ENCODE peak calls at places on chromosomes 1 and 21, in five cellular contexts. C is H9, I is trophoblast cell, L is IMR-90, O is neuronal stem cell. Z is an unnamed sample. For H3K9me3, the result is how much of the 10 kb centered on the place peaks cover.

GRCh38 chr1:161207173-161207572 is 5.0 kb downstream of the NDUFS2 start:
- DNase-seq in C (no peak), I (no peak), L (peak), O (no peak), Z (peak)

GRCh38 chr21:34669149-34669879 is 520 bp downstream of the CLIC6 start:
- DNase-seq in C (no peak), I (no peak), L (no peak), O (peak), Z (no peak)

GRCh38 chr1:47984175-47984789 is 12.9 kb downstream of the TRABD2B start:
- DNase-seq in C (peak), I (no peak), L (no peak), O (no peak), Z (no peak)

GRCh38 chr1:66258404-66259105 is 275.4 kb upstream of the SGIP1 start:
- DNase-seq in C (no peak), I (no peak), L (peak), O (peak), Z (peak)

GRCh38 chr21:29376556-29376955 is 77.8 kb downstream of the BACH1 start:
- DNase-seq in C (peak), I (peak), L (no peak), O (no peak), Z (peak)

GRCh38 chr1:172002725-172003345 is 161.5 kb downstream of the DNM3 start:
- DNase-seq in C (no peak), I (peak), L (peak), O (peak), Z (peak)

GRCh38 chr1:216686860-216687545 is 36.2 kb downstream of the ESRRG start:
- DNase-seq in C (peak), I (no peak), L (peak), O (peak), Z (peak)

GRCh38 chr21:25925936-25926335 is 191.2 kb downstream of the GABPA start:
- DNase-seq in C (no peak), I (no peak), L (peak), O (no peak), Z (peak)

GRCh38 chr21:33380483-33380998 is 22.7 kb upstream of the IFNGR2 start:
- DNase-seq in C (peak), I (peak), L (peak), O (no peak), Z (peak)

GRCh38 chr21:41228492-41228891 is 60.5 kb downstream of the BACE2 start:
- DNase-seq in C (no peak), I (no peak), L (no peak), O (no peak), Z (no peak)

GRCh38 chr1:119878171-119878570 is 18.1 kb downstream of the ADAM30 start:
- DNase-seq in C (no peak), I (no peak), L (no peak), O (no peak), Z (no peak)

GRCh38 chr1:184222561-184223157 is 164.2 kb upstream of the C1orf21 start:
- DNase-seq in C (peak), I (peak), L (peak), O (no peak), Z (peak)

GRCh38 chr1:206944703-206945102 is 1.6 kb downstream of the PIGR start:
- DNase-seq in C (no peak), I (no peak), L (no peak), O (no peak), Z (no peak)

GRCh38 chr1:24289937-24290595 is 29.1 kb upstream of the GRHL3 start:
- DNase-seq in C (no peak), I (no peak), L (peak), O (no peak), Z (peak)

GRCh38 chr1:109307363-109308021 is 681 bp upstream of the MYBPHL start:
- DNase-seq in C (no peak), I (no peak), L (no peak), O (peak), Z (peak)

GRCh38 chr1:7301346-7301993 is 469.6 kb upstream of the VAMP3 start:
- DNase-seq in C (no peak), I (no peak), L (peak), O (no peak), Z (no peak)

GRCh38 chr1:37776946-37777516 is 12.1 kb upstream of the EPHA10 start:
- DNase-seq in C (no peak), I (no peak), L (no peak), O (no peak), Z (no peak)

GRCh38 chr1:245475116-245475515 is 320.3 kb downstream of the KIF26B start:
- DNase-seq in C (no peak), I (peak), L (peak), O (no peak), Z (peak)

GRCh38 chr1:90763930-90764329 is 46.8 kb upstream of the BARHL2 start:
- DNase-seq in C (no peak), I (no peak), L (no peak), O (no peak), Z (no peak)

GRCh38 chr1:162857850-162858249 is 3.1 kb downstream of the CCDC190 start:
- DNase-seq in C (no peak), I (no peak), L (peak), O (no peak), Z (no peak)

DNA sequence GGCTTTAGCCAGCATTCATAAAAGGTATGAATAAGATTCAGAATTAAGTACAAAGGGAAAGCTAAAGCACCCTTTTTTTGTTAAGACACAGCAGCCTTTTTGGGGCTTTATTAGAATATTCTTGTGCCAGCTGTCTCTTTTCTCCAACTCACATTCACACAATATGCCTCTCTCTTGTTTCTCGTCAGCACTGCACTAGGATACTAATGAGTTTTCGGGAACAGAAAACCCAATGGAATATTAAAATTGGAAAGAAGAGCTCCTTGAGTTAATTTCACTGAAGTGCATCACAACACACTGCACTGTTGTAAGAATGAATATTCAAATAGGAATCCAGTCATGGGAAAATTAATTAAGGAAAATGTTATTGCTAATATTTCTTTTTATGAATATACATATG is 410.4 kb upstream of the BEND5 start:
- DNase-seq in C (no peak), I (no peak), L (no peak), O (no peak), Z (no peak)
- H3K9me3 ChIP-seq in C (under half), I (under half), L (under half), O (under half), Z (under half)

DNA sequence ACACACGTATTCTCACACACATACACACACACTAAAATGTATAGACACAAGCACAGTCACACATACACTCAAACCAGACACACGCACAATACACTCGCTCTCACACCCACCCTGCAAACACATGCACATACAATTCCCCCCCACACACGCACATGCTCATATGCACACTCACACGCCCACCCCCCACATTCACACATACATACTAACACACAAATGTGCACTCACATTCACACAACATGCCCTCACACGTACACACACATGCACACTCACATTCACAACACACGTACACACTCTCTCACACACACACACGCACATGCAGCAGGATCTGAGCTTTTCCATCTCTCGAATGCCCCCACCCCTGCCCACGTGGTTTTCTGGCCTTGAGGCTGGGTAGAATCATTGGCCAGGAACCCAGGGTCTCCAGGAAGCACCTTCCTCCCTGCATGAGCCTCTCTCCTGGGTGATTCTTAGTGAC is 589.7 kb downstream of the PTPRU start:
- DNase-seq in C (no peak), I (no peak), L (no peak), O (no peak), Z (no peak)
- H2AK5ac ChIP-seq in C (no peak), I (no peak), L (no peak), O (peak), Z (no peak)

DNA sequence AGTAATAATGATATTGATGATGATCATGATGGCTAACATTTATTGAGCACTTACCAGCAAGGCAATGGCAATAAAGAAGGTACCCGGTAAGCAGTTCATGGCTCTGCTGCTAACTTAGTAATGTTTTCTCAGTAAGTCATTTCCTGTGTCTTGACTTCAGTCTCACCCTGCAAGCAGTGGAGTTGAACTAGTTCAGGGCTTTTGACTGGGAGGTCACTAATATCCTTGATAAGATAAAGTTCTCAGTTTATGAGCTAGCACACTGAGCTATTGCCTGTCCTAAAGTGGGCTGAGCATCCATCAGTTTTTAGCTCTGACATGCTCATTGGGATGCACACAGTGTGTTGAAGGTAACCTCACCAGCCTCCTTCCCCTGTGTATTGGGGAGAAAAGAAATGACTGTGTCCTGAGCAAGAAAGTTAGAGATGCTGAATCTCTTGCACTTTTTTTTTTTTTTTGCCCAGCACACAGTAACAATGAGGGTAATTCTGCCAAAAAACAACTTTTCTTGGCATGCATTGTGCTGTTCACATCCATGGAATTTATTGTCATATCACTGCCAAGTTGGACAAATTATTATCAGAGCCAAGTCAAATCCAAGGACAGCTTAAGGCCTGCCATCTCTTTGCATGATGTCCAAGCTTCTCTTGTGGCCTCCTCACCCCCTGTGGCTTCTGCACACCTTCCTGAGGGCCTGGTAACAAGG is 55.5 kb upstream of the GADD45A start:
- DNase-seq in C (no peak), I (no peak), L (no peak), O (no peak), Z (no peak)
- H3K4ac ChIP-seq in C (no peak), I (no peak), L (no peak), O (no peak), Z (no peak)

DNA sequence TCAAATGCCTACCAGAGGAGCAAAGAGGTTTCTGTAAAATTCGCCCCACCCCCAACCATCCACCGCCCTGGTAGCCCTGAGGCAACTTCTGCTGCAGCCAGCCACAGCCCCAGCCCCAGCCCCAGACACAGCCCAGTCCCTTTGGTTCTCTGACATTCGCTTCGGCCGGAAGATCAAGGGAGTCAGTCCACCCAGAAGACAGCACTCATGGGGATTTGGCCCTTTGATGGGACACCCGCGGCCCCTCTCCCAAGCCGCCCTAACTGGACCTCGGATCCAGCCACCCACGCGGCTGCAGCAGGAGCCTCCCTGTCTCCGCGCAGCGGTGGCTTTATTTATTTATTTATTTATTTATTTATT is 3881.0 kb downstream of the SRGAP2C start:
- DNase-seq in C (no peak), I (no peak), L (no peak), O (no peak), Z (no peak)
- H3K9me3 ChIP-seq in C (half or more), I (under half), L (under half), O (under half), Z (under half)

GRCh38 chr1:15382601-15383518 is 26.8 kb upstream of the EFHD2 start:
- DNase-seq in C (no peak), I (no peak), L (no peak), O (no peak), Z (no peak)
- H2AK5ac ChIP-seq in C (no peak), I (no peak), L (no peak), O (no peak), Z (no peak)

GRCh38 chr1:36320767-36321118 is 2.7 kb downstream of the EVA1B start:
- DNase-seq in C (no peak), I (no peak), L (no peak), O (no peak), Z (no peak)
- H3K4ac ChIP-seq in C (no peak), I (no peak), L (peak), O (no peak), Z (peak)

GRCh38 chr1:174326278-174326677 is 121.5 kb upstream of the GPR52 start:
- DNase-seq in C (no peak), I (no peak), L (no peak), O (no peak), Z (no peak)

GRCh38 chr1:174324493-174324892 is 123.3 kb upstream of the GPR52 start:
- DNase-seq in C (no peak), I (no peak), L (no peak), O (no peak), Z (no peak)

GRCh38 chr1:174322202-174322862 is 125.4 kb upstream of the GPR52 start:
- DNase-seq in C (no peak), I (no peak), L (no peak), O (no peak), Z (no peak)

DNA sequence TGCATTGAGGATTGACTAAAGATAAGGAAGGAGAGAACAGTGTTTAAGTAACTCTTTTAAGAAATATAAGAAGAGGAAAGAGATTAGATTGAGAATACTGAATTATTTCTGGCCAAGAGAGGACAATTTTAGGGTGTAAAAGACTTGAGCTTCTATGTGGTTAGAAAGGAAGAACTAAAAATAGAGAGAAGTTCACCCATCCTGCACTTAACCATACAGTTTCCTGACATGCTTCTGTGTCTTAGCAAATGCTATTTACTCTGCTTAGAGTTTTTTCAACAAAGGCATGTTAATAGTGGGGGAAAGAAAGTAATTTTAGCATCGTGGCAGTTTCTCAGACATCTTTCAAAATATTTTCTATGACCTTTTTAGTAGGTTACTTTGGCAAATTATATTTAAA is 122.8 kb upstream of the GPR52 start:
- DNase-seq in C (no peak), I (no peak), L (no peak), O (no peak), Z (no peak)
- H3K9me3 ChIP-seq in C (under half), I (under half), L (under half), O (under half), Z (half or more)

GRCh38 chr1:43069481-43070050 is 102.5 kb downstream of the EBNA1BP2 start:
- DNase-seq in C (peak), I (no peak), L (no peak), O (no peak), Z (no peak)
- H2AK5ac ChIP-seq in C (no peak), I (peak), L (peak), O (peak), Z (peak)

DNA sequence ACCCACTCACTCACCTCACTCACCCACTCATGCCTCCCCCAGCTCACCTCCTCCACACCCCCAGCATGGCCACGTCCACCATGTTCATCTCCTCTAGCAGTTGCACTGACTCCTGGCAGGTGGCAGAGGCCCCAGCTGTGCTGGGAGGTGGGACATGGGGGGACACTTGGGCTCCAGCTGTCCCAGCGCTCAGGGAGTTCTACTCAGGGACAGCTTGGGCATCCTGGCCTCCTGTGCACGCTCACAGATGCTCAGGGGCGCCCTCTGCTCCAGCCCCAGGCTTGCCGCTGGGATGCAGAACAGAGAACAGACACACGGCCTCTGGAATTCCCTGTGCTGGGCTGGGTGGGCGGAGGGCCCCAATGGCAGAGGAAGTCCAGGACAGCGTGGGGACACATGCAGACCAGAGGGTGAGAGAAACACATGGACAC is 5.2 kb downstream of the KRTAP10-8 start:
- DNase-seq in C (no peak), I (no peak), L (no peak), O (no peak), Z (no peak)
- H3K4ac ChIP-seq in C (no peak), I (no peak), L (no peak), O (no peak), Z (no peak)

GRCh38 chr1:152374451-152374850 is 14.6 kb upstream of the FLG2 start:
- DNase-seq in C (no peak), I (peak), L (no peak), O (no peak), Z (no peak)
- H3K9me3 ChIP-seq in C (half or more), I (under half), L (under half), O (under half), Z (under half)

Z was measured in mesenchymal stem cell.